ENCODE peak calls at places on chromosomes 4 and X, in seven cellular contexts. T is right cardiac atrium; D is T-helper 9 cell; G is stimulated activated CD8-positive, alpha-beta memory T cell treated with anti-CD3 and anti-CD28 coated beads, Interleukin-4, amount 100 ng/mL, for 48 hours; I is C1 segment of cervical spinal cord; R is stimulated activated CD4-positive, alpha-beta T cell treated with anti-CD3 and anti-CD28 coated beads, Interleukin-12 subunit alpha, Interleukin-12 subunit beta, amount 100 ng/mL, for 24 hours; U is GM13977. X is an unnamed sample.

GRCh38 chrX:134528936-134529335 is 69.0 kb downstream of the HPRT1 start:
- DNase-seq in T (no peak), D (no peak), G (no peak), I (no peak), R (no peak), U (no peak), X (no peak)

GRCh38 chr4:26576171-26576829 is 7.6 kb upstream of the TBC1D19 start:
- DNase-seq in T (peak), D (no peak), G (no peak), I (no peak), R (no peak), U (no peak), X (no peak)

GRCh38 chrX:63713510-63713909 is 71.5 kb downstream of the ARHGEF9 start:
- DNase-seq in T (peak), D (no peak), G (no peak), I (no peak), R (no peak), U (no peak), X (no peak)

GRCh38 chr4:128379860-128380259 is 92.2 kb upstream of the PGRMC2 start:
- DNase-seq in T (peak), D (no peak), G (peak), I (no peak), R (no peak), U (peak), X (no peak)

GRCh38 chr4:75345436-75345835 is 168.8 kb downstream of the RCHY1 start:
- DNase-seq in T (no peak), D (no peak), G (no peak), I (no peak), R (no peak), U (no peak), X (no peak)

GRCh38 chrX:86148024-86148511 is at the start of gene DACH2:
- DNase-seq in T (peak), D (peak), G (peak), I (no peak), R (peak), U (peak), X (no peak)

GRCh38 chr4:148056879-148057278 is 325.0 kb downstream of the ARHGAP10 start:
- DNase-seq in T (peak), D (peak), G (peak), I (no peak), R (peak), U (peak), X (peak)

GRCh38 chr4:170008376-170008775 is 17.8 kb downstream of the MFAP3L start:
- DNase-seq in T (no peak), D (no peak), G (no peak), I (no peak), R (no peak), U (no peak), X (no peak)

GRCh38 chrX:10189317-10190268 is 32.8 kb downstream of the CLCN4 start:
- DNase-seq in T (peak), D (peak), G (peak), I (peak), R (peak), U (peak), X (no peak)

GRCh38 chrX:119466970-119467369 is 1.3 kb upstream of the SLC25A5 start:
- DNase-seq in T (no peak), D (no peak), G (no peak), I (no peak), R (no peak), U (no peak), X (no peak)

GRCh38 chrX:153338836-153339235 is 4.9 kb downstream of the ZNF275 start:
- DNase-seq in T (no peak), D (no peak), G (no peak), I (no peak), R (no peak), U (no peak), X (no peak)

GRCh38 chrX:2423293-2423692 is 77.5 kb downstream of the DHRSX start:
- DNase-seq in T (no peak), D (no peak), G (no peak), I (no peak), R (no peak), U (no peak), X (peak)

GRCh38 chrX:72258174-72258573 is 18.9 kb downstream of the RPS4X start:
- DNase-seq in T (no peak), D (no peak), G (no peak), I (no peak), R (no peak), U (no peak), X (peak)

GRCh38 chr4:970854-971520 is 2.4 kb downstream of the DGKQ start:
- DNase-seq in T (peak), D (no peak), G (no peak), I (no peak), R (no peak), U (no peak), X (no peak)

GRCh38 chrX:101485212-101486064 is at the start of gene ARMCX4:
- DNase-seq in T (peak), D (peak), G (peak), I (no peak), R (peak), U (no peak), X (no peak)

GRCh38 chrX:152897216-152898144 is at the start of gene ZNF185:
- DNase-seq in T (no peak), D (no peak), G (no peak), I (no peak), R (peak), U (no peak), X (no peak)

GRCh38 chr4:126916626-126917140 is 716.1 kb upstream of the INTU start:
- DNase-seq in T (peak), D (no peak), G (no peak), I (no peak), R (no peak), U (no peak), X (peak)

GRCh38 chr4:95761871-95762270 is 78.0 kb upstream of the PDHA2 start:
- DNase-seq in T (no peak), D (no peak), G (no peak), I (no peak), R (no peak), U (no peak), X (no peak)

GRCh38 chrX:119763175-119763574 is 4.8 kb downstream of the SOWAHD start:
- DNase-seq in T (no peak), D (no peak), G (no peak), I (no peak), R (no peak), U (no peak), X (peak)

GRCh38 chr4:14853186-14853946 is 148.9 kb upstream of the CPEB2 start:
- DNase-seq in T (no peak), D (no peak), G (no peak), I (no peak), R (no peak), U (no peak), X (peak)

X was measured in AG09309.